ENCODE peak calls at places on chromosome 4, in five cellular contexts. P, O, G, V and K are unnamed samples.

GRCh38 chr4:141275834-141276233 is 55.1 kb downstream of the ZNF330 start:
- DNase-seq in G (no peak), P (peak; percentile 55), O (peak; percentile 22), V (no peak), K (no peak)

GRCh38 chr4:29278580-29278979 is 1441.6 kb upstream of the PCDH7 start:
- DNase-seq in G (no peak), V (no peak), O (no peak), P (peak; percentile 68), K (no peak)

GRCh38 chr4:18106620-18107019 is 85.1 kb upstream of the LCORL start:
- DNase-seq in O (no peak), G (no peak), V (no peak), P (no peak), K (no peak)

GRCh38 chr4:86970447-86971354 is 35.9 kb downstream of the AFF1 start:
- DNase-seq in P (peak; percentile 47), G (no peak), V (no peak), O (no peak), K (no peak)

GRCh38 chr4:123564758-123565346 is 168.3 kb downstream of the SPRY1 start:
- DNase-seq in V (peak; percentile 27), G (no peak), P (peak; percentile 78), O (peak; percentile 64), K (peak; percentile 84)

GRCh38 chr4:14249226-14249625 is 621.7 kb upstream of the BOD1L1 start:
- DNase-seq in G (no peak), O (no peak), V (no peak), P (no peak), K (no peak)

GRCh38 chr4:82360298-82361177 is 13.3 kb downstream of the HNRNPD start:
- DNase-seq in O (peak; percentile 8), V (no peak), G (no peak), P (peak; percentile 40), K (no peak)

GRCh38 chr4:53854991-53855885 is 209.2 kb downstream of the CHIC2 start:
- DNase-seq in G (no peak), P (peak; percentile 75), V (no peak), O (peak; percentile 75), K (no peak)

GRCh38 chr4:55980725-55981124 is 32.0 kb downstream of the CEP135 start:
- DNase-seq in V (no peak), P (no peak), O (no peak), G (no peak), K (no peak)

GRCh38 chr4:23023121-23023520 is 330.4 kb downstream of the GBA3 start:
- DNase-seq in P (no peak), G (no peak), V (no peak), O (no peak), K (no peak)

GRCh38 chr4:8439168-8439567 is 1.4 kb downstream of the ACOX3 start:
- DNase-seq in O (peak; percentile 60), P (peak; percentile 47), V (no peak), G (no peak), K (no peak)